ENCODE peak calls at places on chromosomes 5 and 9, in seven cellular contexts. P is NCI-H1092 treated with DMSO at 0.1 percent for 48 hours; N is cardiac muscle cell; S is mucosa of gallbladder; F is CD4-positive, CD25-positive, alpha-beta regulatory T cell; X is sciatic nerve; A is fibroblast of the conjunctiva. H is an unnamed sample.
A peak's percentile ranks its signal among the peaks of the same experiment; 100 is the strongest.

GRCh38 chr5:129804705-129805104 is 56.8 kb downstream of the MINAR2 start:
- DNase-seq in X (no peak), A (no peak), N (no peak), P (no peak), F (no peak), S (no peak), H (no peak)

GRCh38 chr5:137496919-137497318 is 2.2 kb downstream of the SPOCK1 start:
- DNase-seq in N (no peak), F (no peak), S (no peak), X (no peak), P (no peak), A (no peak), H (no peak)

GRCh38 chr9:111974092-111974681 is 77.6 kb downstream of the UGCG start:
- DNase-seq in S (peak; percentile 40), N (no peak), A (no peak), P (peak; percentile 58), F (no peak), X (peak; percentile 39), H (no peak)

GRCh38 chr5:135625486-135625885 is 46.7 kb upstream of the CXCL14 start:
- DNase-seq in N (no peak), A (no peak), S (no peak), X (no peak), F (no peak), P (no peak), H (no peak)

GRCh38 chr9:90344013-90344412 is 298.6 kb downstream of the DIRAS2 start:
- DNase-seq in X (no peak), N (no peak), F (no peak), A (no peak), P (no peak), S (no peak), H (no peak)

GRCh38 chr9:69548676-69549075 is 123.5 kb downstream of the APBA1 start:
- DNase-seq in P (no peak), A (no peak), S (no peak), F (no peak), X (no peak), N (no peak), H (no peak)

GRCh38 chr5:131379071-131379538 is 115.3 kb downstream of the CDC42SE2 start:
- DNase-seq in P (no peak), N (no peak), A (no peak), F (peak; percentile 36), X (no peak), S (no peak), H (no peak)

GRCh38 chr5:82425591-82425990 is 147.4 kb upstream of the RPS23 start:
- DNase-seq in A (peak; percentile 65), P (no peak), F (no peak), S (peak; percentile 64), N (no peak), X (no peak), H (no peak)

GRCh38 chr9:121672213-121672612 is 20.8 kb downstream of the DAB2IP start:
- DNase-seq in F (no peak), P (no peak), A (peak; percentile 23), S (no peak), N (no peak), X (no peak), H (no peak)

GRCh38 chr9:125461501-125462190 is 200.0 kb downstream of the GAPVD1 start:
- DNase-seq in P (no peak), X (no peak), F (no peak), N (no peak), S (no peak), A (no peak), H (no peak)

GRCh38 chr5:26847041-26847736 is 191.2 kb downstream of the CDH9 start:
- DNase-seq in N (no peak), F (no peak), S (peak; percentile 32), P (no peak), A (no peak), X (no peak), H (no peak)

GRCh38 chr5:67287795-67288194 is 91.2 kb upstream of the CD180 start:
- DNase-seq in A (no peak), N (no peak), P (no peak), S (no peak), F (no peak), X (no peak), H (no peak)

GRCh38 chr9:113219972-113220371 is 1.1 kb downstream of the FKBP15 start:
- DNase-seq in A (no peak), X (no peak), P (no peak), F (no peak), N (no peak), S (no peak), H (no peak)

GRCh38 chr5:139246394-139246793 is 47.1 kb upstream of the MATR3 start:
- DNase-seq in P (no peak), X (no peak), S (no peak), A (peak; percentile 9), N (no peak), F (no peak), H (peak; percentile 19)

GRCh38 chr9:14616188-14616982 is 76.8 kb downstream of the ZDHHC21 start:
- DNase-seq in S (no peak), P (peak; percentile 96), A (peak; percentile 65), X (no peak), F (peak; percentile 27), N (peak; percentile 76), H (no peak)

H was measured in right lobe of liver.